ENCODE peak calls at places on chromosomes 13 and 19, in ten cellular contexts. N is upper lobe of left lung, P is PC-9, R is fibroblast of mammary gland, D is chondrocyte, Z is heart right ventricle, L is GM20000, T is uterus, H is AG04450, C is astrocyte of the spinal cord. G is an unnamed sample.

GRCh38 chr13:29749401-29750177 is 100.8 kb downstream of the UBL3 start:
- DNase-seq in H (peak), N (no peak), D (no peak), Z (no peak), T (no peak), P (no peak), C (peak), R (peak), L (no peak), G (no peak)

GRCh38 chr13:40221460-40222201 is 444.8 kb downstream of the FOXO1 start:
- DNase-seq in N (no peak), C (peak), Z (no peak), P (peak), H (no peak), R (peak), L (no peak), D (no peak), T (peak), G (no peak)

GRCh38 chr19:1854542-1855039 is 6.3 kb upstream of the REXO1 start:
- DNase-seq in P (no peak), D (no peak), Z (peak), L (no peak), H (no peak), R (no peak), N (peak), T (no peak), C (no peak), G (no peak)

GRCh38 chr13:97658556-97658955 is 224.6 kb downstream of the RAP2A start:
- DNase-seq in Z (no peak), D (no peak), H (no peak), N (no peak), T (no peak), P (no peak), C (no peak), R (no peak), L (no peak), G (no peak)

GRCh38 chr19:1522838-1523237 is 1.0 kb upstream of the PLK5 start:
- DNase-seq in P (no peak), N (no peak), C (no peak), Z (no peak), R (no peak), T (no peak), H (no peak), L (no peak), D (no peak), G (no peak)

GRCh38 chr19:4413588-4413987 is 11.1 kb downstream of the CHAF1A start:
- DNase-seq in P (no peak), T (no peak), H (no peak), Z (no peak), D (no peak), R (no peak), N (no peak), C (no peak), L (no peak), G (no peak)

GRCh38 chr13:66543780-66544179 is 686.4 kb downstream of the PCDH9 start:
- DNase-seq in C (no peak), T (no peak), H (no peak), L (no peak), Z (no peak), R (no peak), N (no peak), D (no peak), P (no peak), G (no peak)

GRCh38 chr19:22595918-22596341 is 38.2 kb upstream of the ZNF492 start:
- DNase-seq in R (no peak), T (peak), N (peak), Z (peak), P (no peak), C (no peak), D (no peak), L (no peak), H (no peak), G (no peak)

GRCh38 chr19:32287086-32287485 is 58.3 kb upstream of the ZNF507 start:
- DNase-seq in C (no peak), Z (no peak), D (no peak), T (no peak), H (no peak), R (peak), N (no peak), L (no peak), P (no peak), G (no peak)

GRCh38 chr13:88281846-88282245 is 610.7 kb downstream of the SLITRK5 start:
- DNase-seq in T (no peak), C (peak), Z (no peak), N (no peak), P (no peak), D (no peak), R (no peak), L (no peak), H (no peak), G (no peak)

GRCh38 chr13:93859666-93860065 is 619.8 kb downstream of the DCT start:
- DNase-seq in Z (no peak), N (no peak), C (peak), D (no peak), L (no peak), R (peak), P (no peak), H (peak), T (no peak), G (no peak)

GRCh38 chr19:16922592-16922934 is 33.8 kb downstream of the F2RL3 start:
- DNase-seq in H (no peak), D (no peak), N (no peak), Z (no peak), T (no peak), C (no peak), L (no peak), R (no peak), P (no peak), G (no peak)

GRCh38 chr19:46972301-46972700 is 47.3 kb upstream of the NPAS1 start:
- DNase-seq in P (no peak), H (no peak), L (no peak), N (no peak), C (no peak), D (no peak), R (peak), Z (no peak), T (peak), G (no peak)

GRCh38 chr19:28883241-28883693 is 329.7 kb downstream of the UQCRFS1 start:
- DNase-seq in R (peak), L (no peak), C (no peak), Z (peak), T (no peak), P (no peak), D (no peak), N (peak), H (no peak), G (no peak)

GRCh38 chr13:30905932-30906383 is at the start of gene MEDAG:
- DNase-seq in P (no peak), H (no peak), Z (peak), T (peak), C (peak), D (no peak), L (no peak), R (peak), N (peak), G (no peak)

GRCh38 chr13:36395280-36395679 is 37.0 kb upstream of the CCNA1 start:
- DNase-seq in C (peak), P (no peak), N (no peak), L (peak), H (peak), R (peak), T (no peak), D (no peak), Z (no peak), G (no peak)

GRCh38 chr19:5891938-5892771 is 11.4 kb downstream of the NDUFA11 start:
- DNase-seq in C (peak), T (no peak), N (peak), P (no peak), L (peak), Z (peak), D (no peak), R (peak), H (no peak), G (no peak)

GRCh38 chr13:37627428-37627827 is 28.9 kb upstream of the POSTN start:
- DNase-seq in L (no peak), P (no peak), H (no peak), Z (no peak), C (no peak), N (no peak), T (no peak), D (no peak), R (no peak), G (no peak)

GRCh38 chr19:2719910-2720776 is 1.0 kb downstream of the DIRAS1 start:
- DNase-seq in C (no peak), Z (peak), R (peak), L (no peak), T (no peak), P (no peak), D (no peak), N (no peak), H (no peak), G (no peak)

GRCh38 chr13:47237571-47237970 is 340.7 kb upstream of the HTR2A start:
- DNase-seq in D (no peak), P (no peak), T (no peak), L (no peak), Z (no peak), R (peak), H (no peak), N (no peak), C (no peak), G (no peak)

GRCh38 chr19:13150919-13151604 is 851 bp downstream of the IER2 start:
- DNase-seq in H (no peak), C (no peak), L (no peak), N (peak), R (no peak), Z (no peak), T (peak), D (no peak), P (no peak), G (no peak)

GRCh38 chr19:17487240-17488121 is 17.2 kb downstream of the SLC27A1 start:
- DNase-seq in Z (no peak), R (no peak), C (no peak), D (no peak), P (no peak), N (peak), L (peak), H (no peak), T (no peak), G (no peak)

GRCh38 chr13:114065141-114065925 is 67.1 kb downstream of the RASA3 start:
- DNase-seq in N (peak), Z (peak), R (peak), C (peak), H (peak), D (peak), T (peak), L (peak), P (peak), G (no peak)
- TF ChIP-seq CTCF in N (peak), Z (no peak), R (no peak), C (no peak), H (peak), D (peak), T (no peak), L (no peak), P (no peak), G (no peak)

GRCh38 chr19:20359933-20360720 is 193.1 kb downstream of the ZNF486 start:
- DNase-seq in R (no peak), D (no peak), T (no peak), P (no peak), N (no peak), L (no peak), H (no peak), C (no peak), Z (no peak), G (no peak)
- TF ChIP-seq CTCF in R (no peak), D (peak), T (no peak), P (peak), N (no peak), L (no peak), H (no peak), C (no peak), Z (peak), G (peak)

DNA sequence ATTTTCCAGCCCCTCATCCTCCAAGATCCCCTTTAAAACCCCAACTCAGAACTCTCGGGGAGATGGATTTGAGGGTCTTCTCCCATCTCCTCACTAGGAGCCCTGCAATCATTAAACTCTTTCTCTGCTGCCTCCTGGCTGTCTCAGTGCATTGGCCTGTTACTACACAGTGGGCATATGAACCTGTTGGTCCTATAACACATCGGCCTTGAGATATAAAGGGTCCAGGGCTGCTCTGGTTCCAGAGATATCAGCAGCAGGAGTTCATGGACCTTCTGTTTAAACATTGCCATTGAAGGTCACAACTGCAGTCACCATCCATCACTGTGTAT is 3.8 kb upstream of the METTL21C start:
- DNase-seq in D (no peak), N (no peak), H (no peak), P (no peak), Z (no peak), C (no peak), L (no peak), T (no peak), R (no peak), G (no peak)
- TF ChIP-seq CTCF in D (no peak), N (no peak), H (no peak), P (no peak), Z (no peak), C (no peak), L (no peak), T (no peak), R (no peak), G (no peak)

DNA sequence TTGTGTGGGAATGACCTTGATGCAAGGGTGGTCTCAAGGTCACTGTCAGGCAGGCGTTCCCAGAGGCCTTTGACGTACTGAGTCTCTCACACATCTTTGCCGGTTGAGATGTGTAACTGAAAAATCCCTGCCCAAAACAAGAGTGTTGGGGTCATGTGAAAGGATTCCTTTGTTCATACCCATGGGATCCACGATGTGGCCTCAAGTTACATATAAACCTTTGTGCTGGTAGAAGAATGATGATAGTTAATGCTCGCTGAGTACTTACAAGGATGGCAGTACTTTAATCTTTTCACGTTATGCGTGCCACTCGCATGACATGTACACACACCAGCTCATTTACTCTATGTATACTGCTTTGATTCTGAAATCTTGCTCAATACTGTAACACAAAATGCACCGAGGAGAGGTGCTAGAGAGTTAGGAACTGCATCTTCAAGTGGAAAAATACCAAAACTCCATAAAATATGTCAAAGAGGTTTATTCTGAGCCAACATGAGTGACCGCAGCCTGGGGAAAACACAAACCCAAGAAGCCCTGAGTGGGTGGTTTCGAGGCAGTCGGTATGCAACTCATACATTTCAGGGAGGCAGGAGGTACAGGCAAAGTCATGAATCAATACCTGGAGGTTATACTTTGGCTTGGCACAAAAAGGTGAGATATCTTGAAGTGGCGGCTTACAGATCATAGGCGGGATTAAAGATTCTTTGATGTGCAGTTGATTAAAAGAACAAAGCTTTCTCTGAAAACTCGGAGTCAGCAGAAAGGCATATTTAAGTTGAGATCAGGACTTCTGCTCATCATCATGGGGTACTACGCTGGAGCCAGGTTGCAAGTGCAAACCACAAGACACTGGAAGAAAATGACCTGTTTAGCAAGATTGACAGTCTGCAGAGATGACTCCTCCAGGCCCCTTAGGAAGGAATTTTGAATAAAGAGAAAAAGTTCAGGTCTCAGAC is 87.3 kb upstream of the ARHGEF7 start:
- DNase-seq in R (peak), C (no peak), L (no peak), N (no peak), Z (no peak), T (no peak), P (no peak), H (no peak), D (no peak), G (no peak)
- TF ChIP-seq CTCF in R (no peak), C (no peak), L (no peak), N (no peak), Z (no peak), T (no peak), P (no peak), H (peak), D (no peak), G (no peak)

G was measured in type B pancreatic cell.